ENCODE peak calls at places on chromosomes 4 and X, in nine cellular contexts. U is uterus, T is PC-3, G is A549, K is SJSA1, S is tibial nerve, H is left ventricle myocardium inferior, B is testis, M is upper lobe of left lung. Y is an unnamed sample. For H3K4me1, the result is how much of the 10 kb centered on the place peaks cover.

GRCh38 chr4:921830-922331 is 10.2 kb downstream of the GAK start:
- DNase-seq in H (no peak), S (no peak), B (no peak), M (peak), U (peak), K (no peak), T (no peak), G (no peak), Y (no peak)

GRCh38 chr4:1505511-1506451 is 99.5 kb upstream of the NKX1-1 start:
- DNase-seq in G (no peak), H (no peak), M (peak), T (no peak), K (no peak), B (no peak), S (no peak), U (peak), Y (no peak)

GRCh38 chr4:109334129-109334528 is 31.7 kb upstream of the COL25A1 start:
- DNase-seq in S (no peak), U (no peak), H (no peak), M (no peak), G (no peak), B (no peak), K (no peak), T (no peak), Y (no peak)

GRCh38 chr4:73944061-73944875 is 37.6 kb downstream of the PF4 start:
- DNase-seq in T (no peak), S (no peak), B (peak), U (no peak), K (no peak), H (peak), M (peak), G (no peak), Y (no peak)

GRCh38 chr4:24279492-24279891 is 304.9 kb downstream of the DHX15 start:
- DNase-seq in M (no peak), S (no peak), T (no peak), U (no peak), H (no peak), K (no peak), G (no peak), B (no peak), Y (no peak)

GRCh38 chr4:151659631-151660030 is 101.2 kb downstream of the GATB start:
- DNase-seq in H (no peak), K (no peak), G (no peak), B (peak), U (peak), T (no peak), M (no peak), S (peak), Y (no peak)

GRCh38 chrX:41718481-41719245 is 5.3 kb upstream of the GPR82 start:
- DNase-seq in U (no peak), M (no peak), H (no peak), G (no peak), K (no peak), S (no peak), T (no peak), B (no peak), Y (no peak)

GRCh38 chr4:2389691-2390090 is 28.8 kb downstream of the ZFYVE28 start:
- DNase-seq in G (no peak), K (no peak), H (no peak), T (no peak), B (no peak), S (no peak), M (no peak), U (no peak), Y (no peak)

GRCh38 chr4:102713096-102713495 is 47.7 kb downstream of the MANBA start:
- DNase-seq in K (no peak), T (no peak), S (no peak), H (no peak), B (no peak), M (no peak), U (no peak), G (peak), Y (no peak)

GRCh38 chr4:55706526-55706925 is 70.4 kb upstream of the NMU start:
- DNase-seq in G (no peak), T (no peak), U (no peak), B (no peak), M (no peak), K (no peak), H (no peak), S (no peak), Y (no peak)

GRCh38 chr4:57131849-57132745 is 21.9 kb upstream of the IGFBP7 start:
- DNase-seq in K (no peak), S (no peak), U (no peak), G (no peak), T (peak), M (no peak), H (no peak), B (no peak), Y (no peak)

GRCh38 chr4:90495936-90496335 is 368.7 kb downstream of the CCSER1 start:
- DNase-seq in T (peak), H (no peak), U (no peak), K (no peak), S (no peak), M (no peak), B (no peak), G (peak), Y (no peak)

GRCh38 chrX:33339219-33339618 is 127.9 kb upstream of the DMD start:
- DNase-seq in M (no peak), B (no peak), H (no peak), T (peak), K (no peak), S (no peak), G (no peak), U (no peak), Y (no peak)

GRCh38 chr4:81743731-81744465 is 272.2 kb upstream of the RASGEF1B start:
- DNase-seq in K (no peak), B (no peak), H (no peak), G (no peak), S (no peak), M (no peak), T (no peak), U (no peak), Y (no peak)

GRCh38 chr4:169314906-169315305 is 44.1 kb upstream of the SH3RF1 start:
- DNase-seq in K (peak), S (peak), B (peak), H (peak), G (peak), T (peak), M (no peak), U (peak), Y (no peak)

GRCh38 chrX:42934020-42934701 is 156.2 kb upstream of the PPP1R2C start:
- DNase-seq in M (no peak), T (no peak), U (no peak), K (no peak), H (no peak), G (no peak), B (no peak), S (no peak), Y (no peak)

GRCh38 chr4:15703439-15703838 is 574 bp downstream of the BST1 start:
- DNase-seq in S (no peak), T (no peak), K (no peak), G (no peak), M (no peak), H (no peak), U (no peak), B (no peak), Y (no peak)

GRCh38 chr4:15702941-15703403 is at the start of gene BST1:
- DNase-seq in U (peak), T (no peak), H (peak), S (peak), G (peak), B (peak), K (peak), M (peak), Y (no peak)

GRCh38 chr4:15706646-15707362 is 3.9 kb downstream of the BST1 start:
- DNase-seq in H (no peak), T (no peak), S (no peak), K (no peak), M (no peak), G (no peak), B (no peak), U (no peak), Y (no peak)

GRCh38 chr4:15707363-15707715 is 4.5 kb downstream of the BST1 start:
- DNase-seq in K (no peak), B (no peak), H (no peak), M (no peak), U (no peak), G (no peak), T (no peak), S (no peak), Y (no peak)

GRCh38 chr4:15704145-15704544 is 1.3 kb downstream of the BST1 start:
- DNase-seq in K (no peak), B (no peak), U (no peak), S (no peak), H (no peak), M (no peak), T (no peak), G (no peak), Y (no peak)
- H3K27ac ChIP-seq in K (no peak), B (no peak), U (no peak), S (no peak), H (no peak), M (no peak), T (no peak), G (peak), Y (no peak)

DNA sequence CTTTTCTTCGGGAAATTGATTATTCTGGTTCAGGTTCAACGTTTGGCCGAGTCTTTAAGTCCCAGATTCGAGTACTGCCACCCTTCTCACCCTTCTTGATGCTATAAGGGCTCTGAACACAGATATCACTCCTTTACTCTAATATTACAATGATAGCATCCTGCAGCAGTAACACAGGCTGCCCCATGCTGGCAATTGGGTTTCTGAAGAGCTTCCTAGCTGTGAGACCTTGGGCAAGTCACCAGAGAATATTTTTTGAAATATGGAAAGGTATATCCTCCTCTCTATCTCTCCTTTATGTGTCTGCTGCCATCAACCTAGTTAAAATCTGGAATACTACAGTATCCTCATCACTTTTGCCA is 297 bp upstream of the MTMR8 start:
- DNase-seq in T (no peak), G (no peak), B (no peak), S (no peak), K (no peak), U (no peak), M (no peak), H (no peak), Y (no peak)
- H3K4me3 ChIP-seq in T (peak), G (peak), B (peak), S (peak), K (no peak), U (peak), M (peak), H (peak), Y (peak)

GRCh38 chr4:87079967-87080366 is 140.5 kb downstream of the KLHL8 start:
- DNase-seq in G (no peak), B (no peak), M (no peak), H (no peak), K (no peak), S (no peak), T (no peak), U (no peak), Y (no peak)

GRCh38 chr4:87078987-87079469 is 141.4 kb downstream of the KLHL8 start:
- DNase-seq in B (peak), T (no peak), S (peak), M (no peak), H (peak), G (no peak), U (peak), K (peak), Y (no peak)

GRCh38 chr4:87077834-87078585 is 142.4 kb downstream of the KLHL8 start:
- DNase-seq in U (no peak), M (no peak), H (no peak), K (no peak), B (peak), G (no peak), S (no peak), T (no peak), Y (no peak)

GRCh38 chr4:87080462-87080861 is 140.0 kb downstream of the KLHL8 start:
- DNase-seq in G (no peak), T (no peak), M (no peak), H (no peak), U (no peak), B (no peak), S (no peak), K (no peak), Y (no peak)

GRCh38 chr4:87081826-87082225 is 138.6 kb downstream of the KLHL8 start:
- DNase-seq in K (no peak), S (no peak), H (no peak), U (no peak), M (no peak), B (no peak), T (no peak), G (no peak), Y (no peak)
- H3K4me1 ChIP-seq in K (under half), S (half or more), H (half or more), U (under half), M (under half), B (under half), T (under half), G (under half), Y (under half)

DNA sequence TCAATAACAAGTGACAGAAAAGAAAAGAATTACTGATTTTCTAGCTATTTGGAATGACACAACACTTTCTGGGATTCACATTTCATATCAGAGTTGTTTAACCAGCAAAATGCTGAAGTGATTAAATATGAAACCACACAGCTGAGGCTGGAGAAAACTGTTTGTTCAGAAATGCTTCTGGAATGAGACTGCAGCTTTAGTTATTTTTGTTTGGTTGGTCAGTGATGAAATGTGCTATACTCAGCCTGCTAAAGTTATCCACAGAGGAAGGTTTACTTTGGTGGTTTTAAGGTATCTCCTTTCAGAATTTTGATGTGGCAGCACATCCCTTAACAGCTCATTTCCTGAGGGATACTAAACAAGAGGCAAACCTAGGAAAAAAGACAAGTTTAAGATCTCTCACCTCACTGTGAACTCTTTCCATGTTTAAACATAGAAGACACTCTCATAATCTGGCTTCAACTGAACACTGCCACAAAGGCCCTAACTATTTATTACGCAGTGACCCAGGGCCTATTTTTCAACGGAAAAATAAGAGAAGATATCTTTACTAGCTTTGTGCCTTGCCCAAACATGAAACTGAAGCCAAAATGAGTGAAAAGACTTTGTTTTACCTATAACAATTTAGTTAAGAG is 106.6 kb upstream of the PDE5A start:
- DNase-seq in K (peak), U (no peak), T (peak), H (no peak), S (no peak), G (peak), B (no peak), M (no peak), Y (no peak)
- H3K27ac ChIP-seq in K (peak), U (no peak), T (peak), H (peak), S (peak), G (no peak), B (peak), M (no peak), Y (no peak)

DNA sequence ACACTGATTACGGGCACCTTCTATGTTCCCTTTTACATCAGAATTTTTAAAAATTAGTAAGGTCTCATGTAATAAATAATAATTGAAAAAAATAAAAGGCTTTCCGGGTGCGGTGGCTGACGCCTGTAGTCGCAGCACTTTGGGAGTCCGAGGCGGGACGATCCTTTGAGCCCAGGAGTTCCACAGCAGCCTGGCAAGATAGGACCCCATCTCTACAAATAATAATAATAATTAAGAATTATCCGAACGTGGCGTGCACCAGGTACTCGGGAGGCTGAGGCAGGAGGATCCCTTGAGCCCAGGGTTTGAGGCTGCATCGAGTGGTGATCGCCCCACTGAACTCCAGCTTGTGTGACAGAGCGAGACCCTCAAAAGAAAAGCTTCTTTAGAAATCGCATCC is 771 bp upstream of the LAMTOR3 start:
- DNase-seq in T (no peak), G (no peak), B (no peak), M (no peak), H (no peak), K (no peak), U (peak), S (no peak), Y (no peak)
- H3K4me3 ChIP-seq in T (peak), G (peak), B (peak), M (peak), H (peak), K (peak), U (peak), S (peak), Y (no peak)